ENCODE peak calls at places on chromosomes 11 and 22, in six cellular contexts. One of them, this sample, is unnamed.

GRCh38 chr11:94151903-94152677 is 23.4 kb downstream of the PANX1 start:
- DNase-seq in fibroblast of lung: peak; percentile 76
- DNase-seq in H7: peak; percentile 47
- DNase-seq in midbrain: no peak
- DNase-seq in fibroblast of the conjunctiva: no peak
- DNase-seq in stimulated activated CD8-positive, alpha-beta memory T cell treated with anti-CD3 and anti-CD28 coated beads, Interleukin-4, amount 100 ng/mL, for 24 hours: no peak
- DNase-seq in this sample: no peak

GRCh38 chr22:36734171-36735058 is 30.9 kb upstream of the CACNG2 start:
- DNase-seq in midbrain: no peak
- DNase-seq in fibroblast of lung: peak; percentile 21
- DNase-seq in fibroblast of the conjunctiva: no peak
- DNase-seq in H7: peak; percentile 7
- DNase-seq in stimulated activated CD8-positive, alpha-beta memory T cell treated with anti-CD3 and anti-CD28 coated beads, Interleukin-4, amount 100 ng/mL, for 24 hours: no peak
- DNase-seq in this sample: peak; percentile 24

GRCh38 chr11:50074161-50074560 is 41.5 kb downstream of the OR4C45 start:
- DNase-seq in H7: no peak
- DNase-seq in midbrain: no peak
- DNase-seq in fibroblast of lung: no peak
- DNase-seq in fibroblast of the conjunctiva: no peak
- DNase-seq in stimulated activated CD8-positive, alpha-beta memory T cell treated with anti-CD3 and anti-CD28 coated beads, Interleukin-4, amount 100 ng/mL, for 24 hours: no peak
- DNase-seq in this sample: no peak

GRCh38 chr22:29574762-29575450 is 6.0 kb downstream of the NIPSNAP1 start:
- DNase-seq in H7: no peak
- DNase-seq in fibroblast of the conjunctiva: no peak
- DNase-seq in fibroblast of lung: no peak
- DNase-seq in midbrain: no peak
- DNase-seq in stimulated activated CD8-positive, alpha-beta memory T cell treated with anti-CD3 and anti-CD28 coated beads, Interleukin-4, amount 100 ng/mL, for 24 hours: no peak
- DNase-seq in this sample: no peak

GRCh38 chr22:31272522-31273446 is 19.5 kb downstream of the PIK3IP1 start:
- DNase-seq in fibroblast of lung: peak; percentile 70
- DNase-seq in H7: peak; percentile 81
- DNase-seq in midbrain: peak; percentile 70
- DNase-seq in fibroblast of the conjunctiva: peak; percentile 47
- DNase-seq in stimulated activated CD8-positive, alpha-beta memory T cell treated with anti-CD3 and anti-CD28 coated beads, Interleukin-4, amount 100 ng/mL, for 24 hours: no peak
- DNase-seq in this sample: peak; percentile 79

GRCh38 chr11:61820174-61820573 is 3.4 kb upstream of the FADS1 start:
- DNase-seq in stimulated activated CD8-positive, alpha-beta memory T cell treated with anti-CD3 and anti-CD28 coated beads, Interleukin-4, amount 100 ng/mL, for 24 hours: no peak
- DNase-seq in midbrain: no peak
- DNase-seq in H7: no peak
- DNase-seq in fibroblast of lung: peak; percentile 56
- DNase-seq in fibroblast of the conjunctiva: no peak
- DNase-seq in this sample: no peak

GRCh38 chr11:95647355-95647754 is 142.2 kb downstream of the FAM76B start:
- DNase-seq in midbrain: no peak
- DNase-seq in stimulated activated CD8-positive, alpha-beta memory T cell treated with anti-CD3 and anti-CD28 coated beads, Interleukin-4, amount 100 ng/mL, for 24 hours: no peak
- DNase-seq in H7: no peak
- DNase-seq in fibroblast of the conjunctiva: peak; percentile 79
- DNase-seq in fibroblast of lung: peak; percentile 85
- DNase-seq in this sample: no peak

GRCh38 chr11:118791015-118791960 is at the start of gene DDX6:
- DNase-seq in fibroblast of the conjunctiva: peak; percentile 77
- DNase-seq in stimulated activated CD8-positive, alpha-beta memory T cell treated with anti-CD3 and anti-CD28 coated beads, Interleukin-4, amount 100 ng/mL, for 24 hours: peak; percentile 84
- DNase-seq in midbrain: peak; percentile 88
- DNase-seq in fibroblast of lung: peak; percentile 89
- DNase-seq in H7: peak; percentile 94
- DNase-seq in this sample: peak; percentile 71

GRCh38 chr22:47395481-47395880 is 633.0 kb downstream of the TBC1D22A start:
- DNase-seq in fibroblast of lung: peak; percentile 53
- DNase-seq in H7: no peak
- DNase-seq in fibroblast of the conjunctiva: no peak
- DNase-seq in midbrain: no peak
- DNase-seq in stimulated activated CD8-positive, alpha-beta memory T cell treated with anti-CD3 and anti-CD28 coated beads, Interleukin-4, amount 100 ng/mL, for 24 hours: no peak
- DNase-seq in this sample: no peak

GRCh38 chr11:129894281-129895125 is 875 bp downstream of the NFRKB start:
- DNase-seq in H7: no peak
- DNase-seq in fibroblast of the conjunctiva: no peak
- DNase-seq in stimulated activated CD8-positive, alpha-beta memory T cell treated with anti-CD3 and anti-CD28 coated beads, Interleukin-4, amount 100 ng/mL, for 24 hours: no peak
- DNase-seq in fibroblast of lung: peak; percentile 4
- DNase-seq in midbrain: no peak
- DNase-seq in this sample: peak; percentile 22

GRCh38 chr11:64850979-64851567 is 6.6 kb upstream of the CDC42BPG start:
- DNase-seq in fibroblast of the conjunctiva: no peak
- DNase-seq in stimulated activated CD8-positive, alpha-beta memory T cell treated with anti-CD3 and anti-CD28 coated beads, Interleukin-4, amount 100 ng/mL, for 24 hours: peak; percentile 48
- DNase-seq in midbrain: no peak
- DNase-seq in fibroblast of lung: peak; percentile 50
- DNase-seq in H7: peak; percentile 90
- DNase-seq in this sample: no peak

GRCh38 chr11:134097146-134097545 is 28.3 kb downstream of the JAM3 start:
- DNase-seq in H7: no peak
- DNase-seq in midbrain: no peak
- DNase-seq in fibroblast of lung: no peak
- DNase-seq in stimulated activated CD8-positive, alpha-beta memory T cell treated with anti-CD3 and anti-CD28 coated beads, Interleukin-4, amount 100 ng/mL, for 24 hours: no peak
- DNase-seq in fibroblast of the conjunctiva: no peak
- DNase-seq in this sample: no peak

GRCh38 chr22:40636380-40637180 is at the start of gene MRTFA:
- DNase-seq in H7: peak; percentile 97
- DNase-seq in midbrain: peak; percentile 100
- DNase-seq in fibroblast of lung: peak; percentile 100
- DNase-seq in stimulated activated CD8-positive, alpha-beta memory T cell treated with anti-CD3 and anti-CD28 coated beads, Interleukin-4, amount 100 ng/mL, for 24 hours: peak; percentile 100
- DNase-seq in fibroblast of the conjunctiva: peak; percentile 99
- DNase-seq in this sample: peak; percentile 100

GRCh38 chr22:48743601-48744282 is 1083.9 kb downstream of the BRD1 start:
- DNase-seq in midbrain: no peak
- DNase-seq in H7: peak; percentile 32
- DNase-seq in fibroblast of the conjunctiva: no peak
- DNase-seq in fibroblast of lung: no peak
- DNase-seq in stimulated activated CD8-positive, alpha-beta memory T cell treated with anti-CD3 and anti-CD28 coated beads, Interleukin-4, amount 100 ng/mL, for 24 hours: no peak
- DNase-seq in this sample: no peak

GRCh38 chr22:38346506-38346905 is 29.3 kb upstream of the CSNK1E start:
- DNase-seq in fibroblast of the conjunctiva: no peak
- DNase-seq in H7: peak; percentile 16
- DNase-seq in fibroblast of lung: no peak
- DNase-seq in stimulated activated CD8-positive, alpha-beta memory T cell treated with anti-CD3 and anti-CD28 coated beads, Interleukin-4, amount 100 ng/mL, for 24 hours: no peak
- DNase-seq in midbrain: no peak
- DNase-seq in this sample: no peak

GRCh38 chr11:86440305-86440716 is 65.6 kb downstream of the CCDC81 start:
- DNase-seq in H7: no peak
- DNase-seq in fibroblast of the conjunctiva: peak; percentile 61
- DNase-seq in fibroblast of lung: peak; percentile 72
- DNase-seq in midbrain: no peak
- DNase-seq in stimulated activated CD8-positive, alpha-beta memory T cell treated with anti-CD3 and anti-CD28 coated beads, Interleukin-4, amount 100 ng/mL, for 24 hours: no peak
- DNase-seq in this sample: no peak

GRCh38 chr11:24855951-24856350 is 359.1 kb downstream of the LUZP2 start:
- DNase-seq in fibroblast of the conjunctiva: no peak
- DNase-seq in midbrain: no peak
- DNase-seq in H7: no peak
- DNase-seq in stimulated activated CD8-positive, alpha-beta memory T cell treated with anti-CD3 and anti-CD28 coated beads, Interleukin-4, amount 100 ng/mL, for 24 hours: no peak
- DNase-seq in fibroblast of lung: no peak
- DNase-seq in this sample: no peak

GRCh38 chr11:111331711-111332479 is 33.5 kb downstream of the POU2AF3 start:
- DNase-seq in fibroblast of the conjunctiva: no peak
- DNase-seq in stimulated activated CD8-positive, alpha-beta memory T cell treated with anti-CD3 and anti-CD28 coated beads, Interleukin-4, amount 100 ng/mL, for 24 hours: no peak
- DNase-seq in fibroblast of lung: peak; percentile 23
- DNase-seq in midbrain: no peak
- DNase-seq in H7: no peak
- DNase-seq in this sample: no peak

GRCh38 chr22:22763512-22763911 is 119.1 kb downstream of the GGTLC2 start:
- DNase-seq in midbrain: no peak
- DNase-seq in stimulated activated CD8-positive, alpha-beta memory T cell treated with anti-CD3 and anti-CD28 coated beads, Interleukin-4, amount 100 ng/mL, for 24 hours: no peak
- DNase-seq in fibroblast of the conjunctiva: no peak
- DNase-seq in H7: no peak
- DNase-seq in fibroblast of lung: no peak
- DNase-seq in this sample: no peak

GRCh38 chr11:118398797-118399564 is 2.4 kb upstream of the ATP5MG start:
- DNase-seq in H7: no peak
- DNase-seq in midbrain: no peak
- DNase-seq in fibroblast of the conjunctiva: no peak
- DNase-seq in stimulated activated CD8-positive, alpha-beta memory T cell treated with anti-CD3 and anti-CD28 coated beads, Interleukin-4, amount 100 ng/mL, for 24 hours: no peak
- DNase-seq in fibroblast of lung: peak; percentile 6
- DNase-seq in this sample: no peak

GRCh38 chr11:78370406-78371172 is 47.0 kb downstream of the GAB2 start:
- DNase-seq in fibroblast of the conjunctiva: no peak
- DNase-seq in H7: no peak
- DNase-seq in stimulated activated CD8-positive, alpha-beta memory T cell treated with anti-CD3 and anti-CD28 coated beads, Interleukin-4, amount 100 ng/mL, for 24 hours: no peak
- DNase-seq in fibroblast of lung: peak; percentile 14
- DNase-seq in midbrain: peak; percentile 57
- DNase-seq in this sample: peak; percentile 77